ENCODE peak calls at places on chromosome 19, in six cellular contexts. H is RPMI7951, U is H9, C is lower lobe of right lung, V is T-helper 17 cell, Y is GM13977. N is an unnamed sample.

GRCh38 chr19:46133777-46134231 is 9.3 kb upstream of the IGFL3 start:
- DNase-seq in H (no peak), U (peak), C (no peak), V (no peak), Y (no peak), N (peak)

GRCh38 chr19:31270897-31271568 is 78.2 kb downstream of the TSHZ3 start:
- DNase-seq in H (peak), U (no peak), C (no peak), V (no peak), Y (no peak), N (no peak)

GRCh38 chr19:5125797-5126497 is 157.0 kb downstream of the KDM4B start:
- DNase-seq in H (no peak), U (peak), C (no peak), V (no peak), Y (no peak), N (peak)

GRCh38 chr19:12952488-12953455 is 4.3 kb downstream of the GADD45GIP1 start:
- DNase-seq in H (peak), U (no peak), C (no peak), V (no peak), Y (no peak), N (no peak)

GRCh38 chr19:35736913-35737886 is 5.1 kb downstream of the IGFLR1 start:
- DNase-seq in H (no peak), U (no peak), C (no peak), V (no peak), Y (peak), N (no peak)

GRCh38 chr19:8194528-8195275 is 14.5 kb upstream of the CERS4 start:
- DNase-seq in H (no peak), U (no peak), C (peak), V (peak), Y (peak), N (no peak)

GRCh38 chr19:17348700-17349099 is 11.3 kb downstream of the GTPBP3 start:
- DNase-seq in H (peak), U (peak), C (no peak), V (no peak), Y (no peak), N (no peak)

GRCh38 chr19:41359741-41360140 is 4.2 kb downstream of the B9D2 start:
- DNase-seq in H (no peak), U (no peak), C (no peak), V (no peak), Y (no peak), N (no peak)

GRCh38 chr19:18428837-18429674 is 8.9 kb downstream of the ISYNA1 start:
- DNase-seq in H (no peak), U (peak), C (peak), V (peak), Y (peak), N (no peak)

GRCh38 chr19:29566496-29567054 is 39.5 kb upstream of the POP4 start:
- DNase-seq in H (no peak), U (no peak), C (no peak), V (no peak), Y (no peak), N (no peak)

GRCh38 chr19:18420931-18421330 is 1.7 kb downstream of the SSBP4 start:
- DNase-seq in H (no peak), U (no peak), C (peak), V (no peak), Y (no peak), N (no peak)

GRCh38 chr19:4454952-4455738 is 2.4 kb downstream of the UBXN6 start:
- DNase-seq in H (no peak), U (no peak), C (no peak), V (no peak), Y (no peak), N (no peak)

GRCh38 chr19:3699071-3699740 is 1.1 kb downstream of the PIP5K1C start:
- DNase-seq in H (peak), U (no peak), C (peak), V (no peak), Y (peak), N (no peak)

GRCh38 chr19:2488942-2489731 is 13.2 kb downstream of the GADD45B start:
- DNase-seq in H (peak), U (no peak), C (peak), V (no peak), Y (peak), N (no peak)

GRCh38 chr19:29809795-29810503 is 1.8 kb upstream of the CCNE1 start:
- DNase-seq in H (no peak), U (no peak), C (peak), V (no peak), Y (no peak), N (no peak)

GRCh38 chr19:45739498-45740439 is 6.5 kb downstream of the MEIOSIN start:
- DNase-seq in H (peak), U (no peak), C (peak), V (no peak), Y (no peak), N (no peak)

GRCh38 chr19:53991224-53992113 is at the start of gene CACNG6:
- DNase-seq in H (no peak), U (peak), C (peak), V (no peak), Y (peak), N (no peak)

GRCh38 chr19:43777163-43777700 is 3.5 kb downstream of the KCNN4 start:
- DNase-seq in H (peak), U (no peak), C (no peak), V (no peak), Y (peak), N (no peak)

GRCh38 chr19:34246340-34246739 is 8.0 kb upstream of the GARRE1 start:
- DNase-seq in H (no peak), U (no peak), C (no peak), V (no peak), Y (no peak), N (no peak)

GRCh38 chr19:1088419-1089066 is 6.6 kb downstream of the POLR2E start:
- DNase-seq in H (no peak), U (no peak), C (no peak), V (no peak), Y (no peak), N (no peak)

GRCh38 chr19:533485-534058 is 2.0 kb downstream of the CDC34 start:
- DNase-seq in H (no peak), U (no peak), C (no peak), V (no peak), Y (no peak), N (no peak)

GRCh38 chr19:2624537-2625091 is 77.9 kb downstream of the GNG7 start:
- DNase-seq in H (no peak), U (peak), C (peak), V (no peak), Y (no peak), N (no peak)

GRCh38 chr19:43639507-43640423 is at the start of gene CADM4:
- DNase-seq in H (no peak), U (peak), C (peak), V (peak), Y (peak), N (no peak)

GRCh38 chr19:37907735-37908066 is 693 bp downstream of the SIPA1L3 start:
- DNase-seq in H (no peak), U (no peak), C (no peak), V (no peak), Y (peak), N (no peak)

GRCh38 chr19:33906578-33907335 is 110.1 kb downstream of the KCTD15 start:
- DNase-seq in H (peak), U (peak), C (peak), V (no peak), Y (peak), N (no peak)

GRCh38 chr19:7250057-7250596 is 44.1 kb downstream of the INSR start:
- DNase-seq in H (no peak), U (no peak), C (no peak), V (no peak), Y (no peak), N (no peak)

GRCh38 chr19:10718205-10719196 is 622 bp downstream of the DNM2 start:
- DNase-seq in H (peak), U (no peak), C (peak), V (no peak), Y (peak), N (no peak)

GRCh38 chr19:6720369-6721112 is at the start of gene C3:
- DNase-seq in H (peak), U (no peak), C (peak), V (no peak), Y (no peak), N (no peak)

GRCh38 chr19:41431426-41432386 is 4.5 kb upstream of the B3GNT8 start:
- DNase-seq in H (peak), U (no peak), C (peak), V (no peak), Y (peak), N (no peak)

GRCh38 chr19:2455481-2456300 is 1.1 kb downstream of the LMNB2 start:
- DNase-seq in H (no peak), U (no peak), C (peak), V (peak), Y (peak), N (no peak)

GRCh38 chr19:11236324-11237301 is 2.8 kb upstream of the ANGPTL8 start:
- DNase-seq in H (no peak), U (no peak), C (no peak), V (no peak), Y (no peak), N (no peak)

N was measured in iPS DF 6.9.